ENCODE peak calls at places on chromosomes 6 and 20, in six cellular contexts. Q, P, Y, L, E and N are unnamed samples.

GRCh38 chr6:24223131-24223715 is 97.2 kb downstream of the NRSN1 start:
- ATAC-seq in Q (no peak), P (no peak), Y (no peak), L (no peak), E (no peak), N (no peak)

GRCh38 chr20:15597306-15597705 is 975.9 kb downstream of the KIF16B start:
- ATAC-seq in Q (peak), P (no peak), Y (peak), L (no peak), E (no peak), N (no peak)

GRCh38 chr20:49964964-49965780 is 17.6 kb upstream of the SNAI1 start:
- ATAC-seq in Q (peak), P (no peak), Y (peak), L (peak), E (no peak), N (peak)

GRCh38 chr20:47464380-47465101 is 37.1 kb upstream of the NCOA3 start:
- ATAC-seq in Q (peak), P (peak), Y (peak), L (no peak), E (peak), N (peak)

GRCh38 chr6:35402136-35402855 is 49.8 kb upstream of the FANCE start:
- ATAC-seq in Q (peak), P (no peak), Y (peak), L (no peak), E (peak), N (no peak)

GRCh38 chr6:113649276-113649675 is 207.9 kb upstream of the MARCKS start:
- ATAC-seq in Q (peak), P (no peak), Y (peak), L (no peak), E (peak), N (no peak)

GRCh38 chr6:111566873-111567517 is 38.7 kb downstream of the TRAF3IP2 start:
- ATAC-seq in Q (peak), P (peak), Y (peak), L (peak), E (peak), N (peak)

GRCh38 chr6:151292974-151293373 is 53.2 kb downstream of the AKAP12 start:
- ATAC-seq in Q (no peak), P (peak), Y (no peak), L (no peak), E (no peak), N (no peak)

GRCh38 chr6:431504-431903 is 40.0 kb downstream of the IRF4 start:
- ATAC-seq in Q (no peak), P (no peak), Y (no peak), L (no peak), E (no peak), N (no peak)

GRCh38 chr6:20424679-20425078 is 23.0 kb downstream of the E2F3 start:
- ATAC-seq in Q (peak), P (no peak), Y (peak), L (no peak), E (no peak), N (no peak)

GRCh38 chr6:7827142-7827541 is 83.4 kb downstream of the TXNDC5 start:
- ATAC-seq in Q (no peak), P (no peak), Y (peak), L (no peak), E (no peak), N (no peak)

GRCh38 chr6:109449789-109450673 is 5.5 kb downstream of the MICAL1 start:
- ATAC-seq in Q (no peak), P (peak), Y (peak), L (peak), E (no peak), N (no peak)

GRCh38 chr6:68640506-68640875 is 5.4 kb downstream of the ADGRB3 start:
- ATAC-seq in Q (no peak), P (peak), Y (no peak), L (no peak), E (no peak), N (no peak)

GRCh38 chr20:63791497-63792156 is 39.4 kb downstream of the ZBTB46 start:
- ATAC-seq in Q (no peak), P (peak), Y (peak), L (no peak), E (no peak), N (no peak)

GRCh38 chr20:6680854-6681253 is 86.6 kb upstream of the BMP2 start:
- ATAC-seq in Q (no peak), P (no peak), Y (no peak), L (no peak), E (no peak), N (no peak)

GRCh38 chr6:56445818-56446217 is 196.9 kb downstream of the DST start:
- ATAC-seq in Q (peak), P (peak), Y (no peak), L (no peak), E (no peak), N (no peak)

GRCh38 chr20:5480824-5481600 is 164.3 kb upstream of the PROKR2 start:
- ATAC-seq in Q (peak), P (no peak), Y (no peak), L (no peak), E (no peak), N (no peak)

GRCh38 chr20:37397076-37397953 is 51.4 kb downstream of the SRC start:
- ATAC-seq in Q (no peak), P (peak), Y (no peak), L (no peak), E (no peak), N (no peak)

GRCh38 chr6:79257381-79258205 is 23.1 kb upstream of the HMGN3 start:
- ATAC-seq in Q (no peak), P (no peak), Y (no peak), L (no peak), E (no peak), N (no peak)

GRCh38 chr6:81562169-81562568 is 190.3 kb downstream of the TENT5A start:
- ATAC-seq in Q (peak), P (peak), Y (peak), L (no peak), E (peak), N (peak)

GRCh38 chr20:43409041-43409913 is 48.4 kb upstream of the SRSF6 start:
- ATAC-seq in Q (peak), P (no peak), Y (no peak), L (no peak), E (no peak), N (no peak)

GRCh38 chr20:9270831-9271230 is 201.9 kb downstream of the PLCB4 start:
- ATAC-seq in Q (no peak), P (peak), Y (no peak), L (no peak), E (no peak), N (peak)

GRCh38 chr20:61439251-61439650 is 187.2 kb downstream of the CDH4 start:
- ATAC-seq in Q (no peak), P (no peak), Y (no peak), L (no peak), E (no peak), N (no peak)

GRCh38 chr6:4599924-4600323 is 176.3 kb upstream of the CDYL start:
- ATAC-seq in Q (no peak), P (peak), Y (no peak), L (no peak), E (no peak), N (peak)

GRCh38 chr6:14280766-14281293 is 163.3 kb downstream of the CD83 start:
- ATAC-seq in Q (peak), P (no peak), Y (no peak), L (no peak), E (no peak), N (no peak)

GRCh38 chr20:35292504-35293285 is 470 bp upstream of the FAM83C start:
- ATAC-seq in Q (no peak), P (no peak), Y (no peak), L (no peak), E (no peak), N (no peak)

GRCh38 chr6:46637145-46637544 is 15.5 kb downstream of the CYP39A1 start:
- ATAC-seq in Q (no peak), P (peak), Y (no peak), L (no peak), E (peak), N (no peak)

GRCh38 chr6:75524322-75524972 is 30.8 kb upstream of the FILIP1 start:
- ATAC-seq in Q (peak), P (peak), Y (peak), L (no peak), E (peak), N (peak)

GRCh38 chr20:25338112-25339023 is 52.3 kb downstream of the ABHD12 start:
- ATAC-seq in Q (peak), P (no peak), Y (peak), L (peak), E (peak), N (no peak)

GRCh38 chr6:166449036-166449435 is 66.3 kb upstream of the MPC1 start:
- ATAC-seq in Q (no peak), P (no peak), Y (no peak), L (peak), E (no peak), N (no peak)

GRCh38 chr6:52337633-52338290 is 24.2 kb upstream of the PAQR8 start:
- ATAC-seq in Q (no peak), P (no peak), Y (no peak), L (no peak), E (no peak), N (no peak)

GRCh38 chr20:50597406-50597969 is 87.3 kb downstream of the PTPN1 start:
- ATAC-seq in Q (peak), P (no peak), Y (no peak), L (no peak), E (no peak), N (no peak)